ENCODE peak calls at places on chromosomes 4 and X, in six cellular contexts. B is CD4-positive, CD25-positive, alpha-beta regulatory T cell; I is GM23338; U is mesenchymal stem cell; S is body of pancreas; F is IMR-90. H is an unnamed sample.

GRCh38 chr4:53653484-53654053 is 62.3 kb upstream of the LNX1 start:
- DNase-seq in B (no peak), I (no peak), U (peak; percentile 29), S (peak; percentile 71), F (peak; percentile 5), H (no peak)

GRCh38 chrX:125404667-125405160 is 85.0 kb downstream of the TEX13C start:
- DNase-seq in B (no peak), I (no peak), U (no peak), S (no peak), F (no peak), H (no peak)

GRCh38 chr4:39466747-39467146 is 7.9 kb downstream of the LIAS start:
- DNase-seq in B (no peak), I (no peak), U (no peak), S (no peak), F (peak; percentile 73), H (no peak)

GRCh38 chrX:18721683-18722499 is 14.4 kb downstream of the PPEF1 start:
- DNase-seq in B (no peak), I (no peak), U (no peak), S (no peak), F (no peak), H (no peak)

GRCh38 chr4:124060261-124060918 is 652.1 kb downstream of the ANKRD50 start:
- DNase-seq in B (no peak), I (peak; percentile 1), U (peak; percentile 56), S (no peak), F (peak; percentile 49), H (no peak)

GRCh38 chr4:124334119-124334518 is 378.4 kb downstream of the ANKRD50 start:
- DNase-seq in B (no peak), I (peak; percentile 82), U (peak; percentile 93), S (peak; percentile 40), F (peak; percentile 89), H (peak; percentile 61)

GRCh38 chrX:57528670-57529255 is 63.0 kb upstream of the ZXDB start:
- DNase-seq in B (peak; percentile 9), I (peak; percentile 50), U (no peak), S (peak; percentile 10), F (peak; percentile 1), H (peak; percentile 7)

GRCh38 chr4:18593297-18594002 is 571.9 kb upstream of the LCORL start:
- DNase-seq in B (peak; percentile 58), I (peak; percentile 93), U (peak; percentile 73), S (peak; percentile 57), F (peak; percentile 74), H (peak; percentile 64)

GRCh38 chr4:16466581-16466980 is 240.3 kb upstream of the TAPT1 start:
- DNase-seq in B (no peak), I (no peak), U (no peak), S (no peak), F (no peak), H (no peak)

GRCh38 chr4:184978211-184978610 is 40.1 kb upstream of the HELT start:
- DNase-seq in B (no peak), I (no peak), U (no peak), S (peak; percentile 28), F (no peak), H (no peak)

GRCh38 chr4:136920092-136920491 is 612.2 kb downstream of the PCDH18 start:
- DNase-seq in B (no peak), I (no peak), U (no peak), S (no peak), F (no peak), H (no peak)

GRCh38 chrX:11365426-11365825 is 72.2 kb downstream of the AMELX start:
- DNase-seq in B (no peak), I (no peak), U (no peak), S (no peak), F (no peak), H (no peak)

GRCh38 chrX:101931104-101931493 is 728 bp downstream of the ZMAT1 start:
- DNase-seq in B (no peak), I (peak; percentile 44), U (no peak), S (no peak), F (no peak), H (no peak)

GRCh38 chr4:54063224-54063623 is 1.2 kb downstream of the CHIC2 start:
- DNase-seq in B (no peak), I (no peak), U (peak; percentile 62), S (no peak), F (peak; percentile 60), H (no peak)

GRCh38 chr4:76751612-76752343 is 146.2 kb downstream of the SOWAHB start:
- DNase-seq in B (no peak), I (no peak), U (no peak), S (no peak), F (no peak), H (no peak)

GRCh38 chrX:37423864-37424569 is 74.9 kb downstream of the PRRG1 start:
- DNase-seq in B (no peak), I (peak; percentile 1), U (no peak), S (no peak), F (peak; percentile 29), H (peak; percentile 18)

GRCh38 chr4:102663073-102663472 is 97.7 kb downstream of the MANBA start:
- DNase-seq in B (no peak), I (no peak), U (peak; percentile 83), S (no peak), F (peak; percentile 80), H (peak; percentile 39)

GRCh38 chrX:117895418-117895817 is 221.2 kb downstream of the KLHL13 start:
- DNase-seq in B (no peak), I (no peak), U (no peak), S (no peak), F (no peak), H (no peak)

GRCh38 chrX:17242470-17242869 is 132.5 kb upstream of the NHS start:
- DNase-seq in B (peak; percentile 13), I (peak; percentile 62), U (peak; percentile 18), S (peak; percentile 41), F (peak; percentile 55), H (peak; percentile 28)

GRCh38 chr4:110449947-110450346 is 26.0 kb upstream of the ENPEP start:
- DNase-seq in B (no peak), I (no peak), U (no peak), S (no peak), F (no peak), H (no peak)

GRCh38 chrX:45524805-45525204 is 324.1 kb upstream of the DIPK2B start:
- DNase-seq in B (no peak), I (no peak), U (no peak), S (no peak), F (no peak), H (no peak)

GRCh38 chr4:13170131-13170530 is 314.0 kb downstream of the RAB28 start:
- DNase-seq in B (no peak), I (no peak), U (no peak), S (no peak), F (no peak), H (no peak)

GRCh38 chrX:30812326-30812725 is 76.7 kb downstream of the TAB3 start:
- DNase-seq in B (no peak), I (no peak), U (no peak), S (no peak), F (no peak), H (no peak)

GRCh38 chr4:174789666-174790065 is 39.4 kb downstream of the GLRA3 start:
- DNase-seq in B (no peak), I (no peak), U (no peak), S (no peak), F (no peak), H (no peak)

GRCh38 chrX:139203681-139204575 is 326.6 kb upstream of the F9 start:
- DNase-seq in B (no peak), I (peak; percentile 13), U (no peak), S (peak; percentile 13), F (no peak), H (peak; percentile 58)

GRCh38 chr4:94848326-94848725 is 90.6 kb downstream of the BMPR1B start:
- DNase-seq in B (no peak), I (no peak), U (no peak), S (no peak), F (no peak), H (no peak)

GRCh38 chrX:70338290-70338689 is 48.4 kb downstream of the KIF4A start:
- DNase-seq in B (no peak), I (no peak), U (no peak), S (no peak), F (no peak), H (no peak)

GRCh38 chr4:180190382-180190781 is 2052.8 kb upstream of the TENM3 start:
- DNase-seq in B (no peak), I (no peak), U (no peak), S (no peak), F (peak; percentile 1), H (no peak)

GRCh38 chr4:165439981-165440380 is 61.2 kb downstream of the CPE start:
- DNase-seq in B (no peak), I (no peak), U (peak; percentile 27), S (no peak), F (no peak), H (no peak)

GRCh38 chr4:98662619-98663225 is 4.3 kb upstream of the TSPAN5 start:
- DNase-seq in B (peak; percentile 57), I (peak; percentile 75), U (no peak), S (no peak), F (peak; percentile 9), H (no peak)

GRCh38 chrX:108516184-108516583 is 76.5 kb downstream of the COL4A5 start:
- DNase-seq in B (no peak), I (no peak), U (peak; percentile 46), S (no peak), F (peak; percentile 44), H (peak; percentile 69)

GRCh38 chr4:6393544-6394475 is 78.6 kb downstream of the PPP2R2C start:
- DNase-seq in B (no peak), I (no peak), U (no peak), S (no peak), F (no peak), H (no peak)
- H3K36me3 ChIP-seq in B (no peaks in the 10 kb centered on the region), I (no peaks in the 10 kb centered on the region), U (no peaks in the 10 kb centered on the region), S (no peaks in the 10 kb centered on the region), F (no peaks in the 10 kb centered on the region), H (no peaks in the 10 kb centered on the region)

GRCh38 chr4:2806392-2807355 is 13.8 kb downstream of the SH3BP2 start:
- DNase-seq in B (no peak), I (no peak), U (no peak), S (peak; percentile 75), F (peak; percentile 55), H (no peak)
- H3K4me1 ChIP-seq in B (peaks cover 8% of the 10 kb centered on the region), I (peaks cover 4% of the 10 kb centered on the region), U (peaks cover 64% of the 10 kb centered on the region), S (peaks cover 37% of the 10 kb centered on the region), F (peaks cover 15% of the 10 kb centered on the region), H (no peaks in the 10 kb centered on the region)

GRCh38 chr4:1346781-1347409 is at the start of gene UVSSA:
- DNase-seq in B (peak; percentile 100), I (peak; percentile 99), U (peak; percentile 99), S (peak; percentile 100), F (peak; percentile 99), H (peak; percentile 100)
- H3K4me3 ChIP-seq in B (peak within 1 kb of the TSS; percentile 77), I (peak within 1 kb of the TSS; percentile 79), U (peak within 1 kb of the TSS; percentile 90), S (peak within 1 kb of the TSS; percentile 50), F (peak within 1 kb of the TSS; percentile 84), H (peak within 1 kb of the TSS; percentile 76)

GRCh38 chr4:34323549-34324325 is 1920.6 kb downstream of the ARAP2 start:
- DNase-seq in B (no peak), I (peak; percentile 5), U (peak; percentile 29), S (no peak), F (peak; percentile 1), H (no peak)

DNA sequence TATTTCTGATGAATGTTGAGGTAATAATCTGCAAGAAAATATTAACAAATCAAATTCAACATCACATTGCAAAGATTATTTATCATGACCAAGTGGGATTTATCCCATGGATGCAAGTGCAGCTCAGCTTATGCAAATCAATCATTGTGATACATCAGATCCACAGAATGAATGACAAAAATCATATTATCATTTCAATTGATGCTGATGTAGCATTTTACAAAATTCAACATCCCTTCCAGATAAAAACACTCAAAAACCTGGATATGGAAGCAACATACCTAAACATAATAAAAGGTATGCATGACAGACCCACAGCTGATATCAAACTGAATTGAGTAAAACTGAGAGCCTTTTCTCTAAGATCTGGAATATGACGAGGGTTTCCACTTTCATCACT is 1915.4 kb downstream of the ARAP2 start:
- DNase-seq in B (no peak), I (no peak), U (no peak), S (no peak), F (no peak), H (no peak)
- H3K36me3 ChIP-seq in B (no peaks in the 10 kb centered on the region), I (no peaks in the 10 kb centered on the region), U (no peaks in the 10 kb centered on the region), S (no peaks in the 10 kb centered on the region), F (no peaks in the 10 kb centered on the region), H (no peaks in the 10 kb centered on the region)